ENCODE peak calls at places on chromosomes 16 and 17, in eight cellular contexts. R is osteocyte, K is GM13977, S is choroid plexus epithelial cell, Z is Peyer's patch, J is psoas muscle, D is progenitor cell of endocrine pancreas, F is ascending aorta. X is an unnamed sample.

GRCh38 chr17:67546578-67547527 is 169.8 kb downstream of the PITPNC1 start:
- DNase-seq in R (no peak), K (peak), S (peak), Z (peak), J (peak), D (no peak), F (peak), X (no peak)

GRCh38 chr16:50742521-50743150 is 750 bp downstream of the CYLD start:
- DNase-seq in R (no peak), K (peak), S (peak), Z (peak), J (peak), D (peak), F (peak), X (peak)

GRCh38 chr17:41446806-41447205 is 6.0 kb upstream of the KRT38 start:
- DNase-seq in R (no peak), K (no peak), S (peak), Z (no peak), J (no peak), D (no peak), F (no peak), X (no peak)

GRCh38 chr16:14003119-14003570 is 68.0 kb upstream of the MRTFB start:
- DNase-seq in R (peak), K (no peak), S (peak), Z (peak), J (peak), D (no peak), F (peak), X (no peak)

GRCh38 chr16:3180445-3180878 is 7.5 kb upstream of the OR1F1 start:
- DNase-seq in R (no peak), K (no peak), S (no peak), Z (no peak), J (no peak), D (no peak), F (no peak), X (peak)

GRCh38 chr16:84823926-84824325 is 4.1 kb downstream of the CRISPLD2 start:
- DNase-seq in R (no peak), K (no peak), S (no peak), Z (no peak), J (no peak), D (no peak), F (no peak), X (no peak)

GRCh38 chr16:56558024-56558747 is 6.7 kb upstream of the MT4 start:
- DNase-seq in R (no peak), K (no peak), S (peak), Z (no peak), J (peak), D (no peak), F (no peak), X (no peak)

GRCh38 chr17:47423406-47424295 is 99.9 kb downstream of the EFCAB13 start:
- DNase-seq in R (no peak), K (peak), S (peak), Z (peak), J (peak), D (peak), F (no peak), X (peak)

GRCh38 chr17:55783684-55784245 is 32.9 kb downstream of the PCTP start:
- DNase-seq in R (no peak), K (no peak), S (peak), Z (peak), J (peak), D (no peak), F (peak), X (no peak)

GRCh38 chr17:2335726-2336214 is 487 bp downstream of the TSR1 start:
- DNase-seq in R (no peak), K (no peak), S (no peak), Z (no peak), J (no peak), D (no peak), F (no peak), X (no peak)

GRCh38 chr17:2331303-2331702 is 5.0 kb downstream of the TSR1 start:
- DNase-seq in R (no peak), K (no peak), S (no peak), Z (no peak), J (no peak), D (no peak), F (no peak), X (no peak)

GRCh38 chr17:2337152-2337810 is at the start of gene SGSM2:
- DNase-seq in R (peak), K (peak), S (peak), Z (peak), J (peak), D (peak), F (peak), X (peak)

GRCh38 chr17:2337811-2338657 is 733 bp downstream of the SGSM2 start:
- DNase-seq in R (peak), K (peak), S (peak), Z (peak), J (peak), D (peak), F (peak), X (peak)

DNA sequence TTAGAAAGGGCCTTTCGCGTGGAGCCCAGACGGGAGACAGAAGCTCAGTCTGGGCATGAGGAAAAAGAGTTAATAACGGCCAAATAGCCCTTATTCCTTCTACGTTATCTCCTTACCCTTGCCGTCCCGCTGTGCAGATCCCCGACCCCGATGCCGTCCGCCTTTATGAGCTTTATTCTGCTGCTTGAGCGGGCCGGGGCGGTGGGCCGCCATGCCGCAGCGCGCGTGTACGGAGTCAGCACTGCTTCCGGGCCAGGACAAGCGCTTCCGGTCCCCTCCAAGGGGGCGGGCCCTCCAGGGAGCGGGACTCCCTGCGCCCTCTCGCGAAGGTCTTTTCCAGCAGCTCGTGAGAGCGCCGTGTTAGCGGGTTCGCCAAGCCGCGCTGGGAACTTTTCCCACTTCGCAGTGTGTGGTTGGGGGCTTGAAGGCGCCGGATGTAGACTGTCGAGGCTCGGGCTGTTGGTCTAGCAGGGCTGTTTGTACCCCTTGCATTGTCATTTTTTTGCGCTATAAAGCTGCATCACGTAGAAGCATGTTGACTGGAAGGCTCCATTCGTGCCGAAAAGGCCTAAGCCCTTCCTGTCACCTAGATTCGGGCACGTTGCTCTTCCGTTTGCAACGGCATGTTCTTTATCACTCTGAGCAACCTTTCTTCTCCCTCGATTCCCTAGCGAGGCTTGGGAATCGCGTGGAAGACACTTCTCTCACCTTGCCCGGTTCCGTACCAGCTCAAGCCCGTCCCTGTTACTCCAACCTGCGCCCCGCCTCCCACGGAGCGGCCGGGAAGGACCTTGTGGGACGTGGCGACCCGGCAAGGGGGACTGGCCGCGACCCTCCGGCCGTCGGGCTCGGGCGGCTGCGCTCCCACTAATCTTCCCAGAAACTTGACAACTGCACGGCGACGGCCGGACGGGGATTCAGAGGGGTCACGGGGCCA is at the start of gene TSR1:
- DNase-seq in R (peak), K (peak), S (peak), Z (peak), J (peak), D (peak), F (peak), X (peak)
- TF ChIP-seq CTCF in R (peak), K (peak), S (peak), Z (peak), J (no peak), D (peak), F (peak), X (no peak)

DNA sequence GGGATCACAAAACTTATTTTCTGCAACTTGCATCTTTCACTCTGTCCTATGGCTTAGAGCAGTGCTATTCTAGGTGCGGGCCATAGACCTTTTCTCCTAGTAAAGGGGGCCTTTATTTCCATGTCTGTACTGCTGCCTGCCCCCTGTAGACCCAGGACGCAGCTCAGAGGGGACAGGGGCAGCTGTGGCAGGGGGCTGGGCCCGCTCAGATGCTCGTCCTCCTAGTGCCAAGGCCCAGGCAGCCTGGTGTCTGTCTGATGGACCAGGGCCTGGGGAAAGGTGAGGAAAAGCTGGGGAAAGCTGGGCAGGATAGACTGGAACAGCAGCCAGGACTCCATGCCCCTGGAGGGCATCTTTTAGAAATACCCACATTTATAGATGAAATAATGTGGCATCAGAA is 25.6 kb downstream of the VAC14 start:
- DNase-seq in R (no peak), K (no peak), S (no peak), Z (no peak), J (no peak), D (no peak), F (no peak), X (no peak)
- TF ChIP-seq CTCF in R (no peak), K (no peak), S (no peak), Z (no peak), J (no peak), D (no peak), F (no peak), X (no peak)

GRCh38 chr16:30527635-30528178 is 1.3 kb upstream of the ZNF768 start:
- DNase-seq in R (no peak), K (peak), S (no peak), Z (peak), J (no peak), D (no peak), F (no peak), X (no peak)
- TF ChIP-seq CTCF in R (no peak), K (no peak), S (no peak), Z (no peak), J (no peak), D (no peak), F (no peak), X (no peak)

GRCh38 chr16:10309271-10309932 is 76.5 kb upstream of the ATF7IP2 start:
- DNase-seq in R (no peak), K (peak), S (no peak), Z (no peak), J (no peak), D (no peak), F (no peak), X (no peak)

GRCh38 chr16:10312023-10312422 is 73.8 kb upstream of the ATF7IP2 start:
- DNase-seq in R (no peak), K (no peak), S (no peak), Z (no peak), J (no peak), D (no peak), F (no peak), X (no peak)

GRCh38 chr16:10305912-10306311 is 79.9 kb upstream of the ATF7IP2 start:
- DNase-seq in R (no peak), K (no peak), S (no peak), Z (no peak), J (no peak), D (no peak), F (no peak), X (no peak)

GRCh38 chr16:10312784-10313724 is 72.8 kb upstream of the ATF7IP2 start:
- DNase-seq in R (no peak), K (peak), S (no peak), Z (peak), J (no peak), D (no peak), F (no peak), X (no peak)

GRCh38 chr16:10308305-10309193 is 77.3 kb upstream of the ATF7IP2 start:
- DNase-seq in R (no peak), K (no peak), S (no peak), Z (no peak), J (no peak), D (no peak), F (no peak), X (no peak)
- TF ChIP-seq CTCF in R (no peak), K (no peak), S (no peak), Z (no peak), J (no peak), D (no peak), F (no peak), X (no peak)

GRCh38 chr17:72432143-72432604 is 311.4 kb downstream of the SOX9 start:
- DNase-seq in R (no peak), K (no peak), S (peak), Z (peak), J (no peak), D (no peak), F (peak), X (no peak)

GRCh38 chr17:72429066-72429638 is 308.3 kb downstream of the SOX9 start:
- DNase-seq in R (no peak), K (no peak), S (no peak), Z (no peak), J (no peak), D (no peak), F (no peak), X (no peak)

GRCh38 chr17:72433797-72434196 is 313.0 kb downstream of the SOX9 start:
- DNase-seq in R (no peak), K (no peak), S (no peak), Z (no peak), J (no peak), D (no peak), F (no peak), X (no peak)

GRCh38 chr17:72432881-72433280 is 312.1 kb downstream of the SOX9 start:
- DNase-seq in R (no peak), K (no peak), S (no peak), Z (no peak), J (no peak), D (no peak), F (peak), X (no peak)

GRCh38 chr17:72430611-72431432 is 310.0 kb downstream of the SOX9 start:
- DNase-seq in R (no peak), K (no peak), S (no peak), Z (peak), J (no peak), D (no peak), F (no peak), X (no peak)
- TF ChIP-seq CTCF in R (peak), K (peak), S (peak), Z (no peak), J (no peak), D (peak), F (no peak), X (no peak)

GRCh38 chr16:1450218-1450617 is 5.9 kb upstream of the CCDC154 start:
- DNase-seq in R (no peak), K (no peak), S (no peak), Z (no peak), J (no peak), D (no peak), F (no peak), X (no peak)
- TF ChIP-seq CTCF in R (no peak), K (no peak), S (peak), Z (no peak), J (no peak), D (no peak), F (no peak), X (no peak)

GRCh38 chr16:27111486-27111885 is 44.8 kb downstream of the C16orf82 start:
- DNase-seq in R (peak), K (no peak), S (no peak), Z (no peak), J (no peak), D (no peak), F (no peak), X (no peak)
- TF ChIP-seq CTCF in R (no peak), K (no peak), S (no peak), Z (no peak), J (no peak), D (no peak), F (no peak), X (no peak)

DNA sequence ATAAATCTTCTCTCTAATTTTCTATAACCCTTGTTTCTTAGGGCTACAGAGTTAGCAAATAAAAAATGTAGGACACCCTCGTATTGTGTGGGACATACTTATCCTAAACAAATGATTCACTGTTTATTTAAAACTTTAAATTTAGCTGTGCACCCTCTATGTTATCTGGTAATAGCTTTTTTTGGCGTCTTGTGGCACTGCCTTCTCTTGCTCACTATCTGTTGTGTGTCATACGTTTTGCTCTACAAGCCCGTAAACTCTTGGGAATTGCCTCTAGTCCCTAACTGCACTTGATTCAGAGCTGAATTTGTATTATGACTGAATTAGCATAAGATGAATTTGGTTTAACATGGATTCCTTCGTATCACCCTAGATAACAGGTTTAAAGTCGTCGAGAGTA is 144.3 kb upstream of the MYOCD start:
- DNase-seq in R (no peak), K (no peak), S (no peak), Z (no peak), J (no peak), D (no peak), F (no peak), X (no peak)
- TF ChIP-seq CTCF in R (no peak), K (no peak), S (no peak), Z (no peak), J (no peak), D (no peak), F (no peak), X (no peak)

DNA sequence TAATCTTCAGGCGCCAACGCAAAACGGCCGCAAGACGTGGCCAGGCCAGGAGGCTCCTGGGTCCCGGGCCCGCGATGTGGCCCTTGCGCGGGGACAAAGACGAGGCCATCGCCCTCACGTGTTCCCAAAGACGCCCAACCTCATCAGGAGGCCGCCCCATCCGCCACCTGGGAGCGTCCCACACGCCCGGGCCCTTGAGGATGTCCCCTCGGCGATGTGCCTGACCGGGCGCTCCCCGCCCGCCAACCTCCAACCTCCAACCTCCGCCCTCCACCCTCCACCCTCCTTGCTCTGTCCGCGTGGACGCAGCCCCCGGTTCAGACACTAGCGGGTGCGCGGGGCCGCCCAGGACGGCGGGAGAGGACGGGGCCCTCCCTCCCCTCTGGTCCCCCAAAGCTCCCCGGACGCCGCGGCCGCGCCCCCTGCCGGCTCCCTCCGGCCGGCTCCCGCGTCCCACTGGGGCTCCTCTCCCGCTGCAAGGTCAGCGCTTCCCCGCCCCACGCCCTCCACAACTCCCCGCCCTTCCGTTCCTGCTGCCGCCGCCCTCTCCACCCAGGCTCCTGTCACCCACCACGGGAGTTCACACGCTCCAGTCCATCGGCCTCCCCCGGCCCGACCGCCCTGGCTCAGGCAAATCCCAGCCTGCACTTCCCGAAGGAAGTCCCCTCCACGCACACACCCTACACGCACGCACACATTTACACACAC is 250.8 kb upstream of the RPL38 start:
- DNase-seq in R (no peak), K (peak), S (no peak), Z (peak), J (no peak), D (peak), F (no peak), X (peak)
- TF ChIP-seq CTCF in R (peak), K (peak), S (no peak), Z (no peak), J (no peak), D (peak), F (peak), X (peak)

GRCh38 chr17:57810740-57811632 is 38.9 kb downstream of the MRPS23 start:
- DNase-seq in R (peak), K (no peak), S (peak), Z (no peak), J (peak), D (no peak), F (no peak), X (no peak)
- TF ChIP-seq CTCF in R (no peak), K (no peak), S (no peak), Z (no peak), J (no peak), D (no peak), F (peak), X (no peak)

X was measured in activated CD8-positive, alpha-beta T cell treated with anti-CD3 and anti-CD28 coated beads for 36 hours.